ENCODE peak calls at places on chromosomes 3 and 15, in seven cellular contexts. J is SJSA1; B is gastrocnemius medialis; K is CD8-positive, alpha-beta memory T cell; M is GM23248; X is A549; C is psoas muscle. Y is an unnamed sample.

GRCh38 chr3:169218314-169218983 is 445.1 kb downstream of the MECOM start:
- DNase-seq in B (no peak), J (peak), K (no peak), X (peak), C (no peak), M (peak), Y (no peak)

GRCh38 chr3:102238362-102238761 is 196.5 kb upstream of the ZPLD1 start:
- DNase-seq in B (no peak), J (no peak), C (no peak), K (no peak), M (no peak), X (no peak), Y (no peak)

GRCh38 chr3:123552095-123552714 is 32.6 kb downstream of the HACD2 start:
- DNase-seq in C (no peak), M (peak), K (no peak), J (peak), B (no peak), X (peak), Y (no peak)

GRCh38 chr15:71807125-71807629 is 3.2 kb upstream of the NR2E3 start:
- DNase-seq in M (no peak), K (no peak), C (no peak), B (no peak), X (no peak), J (no peak), Y (no peak)

GRCh38 chr15:100713163-100713867 is 110.9 kb downstream of the ASB7 start:
- DNase-seq in K (no peak), C (no peak), B (no peak), J (peak), M (peak), X (peak), Y (no peak)

GRCh38 chr3:21487520-21487919 is 263.5 kb downstream of the ZNF385D start:
- DNase-seq in B (no peak), M (no peak), X (no peak), C (no peak), J (no peak), K (no peak), Y (no peak)

GRCh38 chr3:16085884-16086608 is 88.4 kb upstream of the GALNT15 start:
- DNase-seq in J (no peak), B (peak), X (no peak), C (peak), M (no peak), K (no peak), Y (no peak)

GRCh38 chr3:72727207-72727606 is 121.0 kb downstream of the SHQ1 start:
- DNase-seq in M (no peak), C (no peak), K (no peak), J (no peak), B (no peak), X (no peak), Y (no peak)

GRCh38 chr3:52704611-52705437 is 767 bp downstream of the GLT8D1 start:
- DNase-seq in X (peak), C (no peak), J (peak), M (peak), K (no peak), B (peak), Y (peak)

GRCh38 chr3:170180107-170180951 is 1.2 kb downstream of the PHC3 start:
- DNase-seq in K (no peak), B (no peak), M (peak), C (no peak), J (peak), X (no peak), Y (no peak)

GRCh38 chr3:187741403-187742350 is 3.6 kb downstream of the BCL6 start:
- DNase-seq in B (peak), M (peak), X (peak), K (peak), J (peak), C (peak), Y (no peak)

GRCh38 chr3:38579146-38579545 is 70.3 kb downstream of the SCN5A start:
- DNase-seq in M (peak), J (no peak), X (no peak), B (no peak), K (no peak), C (peak), Y (peak)

GRCh38 chr15:72344602-72345001 is 24.6 kb upstream of the CELF6 start:
- DNase-seq in M (no peak), X (no peak), J (no peak), K (no peak), C (no peak), B (no peak), Y (no peak)

GRCh38 chr15:97563516-97563915 is 397.0 kb upstream of the ARRDC4 start:
- DNase-seq in C (no peak), K (no peak), M (no peak), B (no peak), J (no peak), X (no peak), Y (no peak)

GRCh38 chr3:37833790-37834189 is 27.9 kb upstream of the CTDSPL start:
- DNase-seq in C (no peak), X (peak), J (no peak), M (peak), B (no peak), K (no peak), Y (no peak)

GRCh38 chr3:97662808-97663207 is 101.8 kb upstream of the ARL6 start:
- DNase-seq in C (no peak), B (no peak), K (no peak), X (no peak), J (no peak), M (no peak), Y (no peak)

GRCh38 chr3:15983232-15983631 is 185.5 kb upstream of the ANKRD28 start:
- DNase-seq in K (no peak), B (peak), X (no peak), J (no peak), M (peak), C (no peak), Y (no peak)

GRCh38 chr3:59566481-59566975 is 516.7 kb upstream of the CFAP20DC start:
- DNase-seq in B (no peak), M (no peak), C (no peak), K (no peak), J (no peak), X (no peak), Y (no peak)

GRCh38 chr15:83115831-83116565 is 8.6 kb downstream of the TM6SF1 start:
- DNase-seq in K (no peak), J (no peak), C (no peak), X (no peak), M (no peak), B (no peak), Y (no peak)

GRCh38 chr3:189962466-189962865 is 158.2 kb downstream of the P3H2 start:
- DNase-seq in M (no peak), C (no peak), K (no peak), X (no peak), B (no peak), J (no peak), Y (no peak)

GRCh38 chr15:32918481-32919026 is 200.8 kb downstream of the GREM1 start:
- DNase-seq in J (no peak), B (no peak), X (no peak), C (no peak), K (no peak), M (no peak), Y (no peak)

GRCh38 chr3:100603449-100603848 is 6.0 kb upstream of the ADGRG7 start:
- DNase-seq in B (no peak), K (no peak), J (no peak), M (peak), C (no peak), X (peak), Y (no peak)

GRCh38 chr15:31456329-31457060 is 129.9 kb downstream of the KLF13 start:
- DNase-seq in C (no peak), X (no peak), M (no peak), J (no peak), B (no peak), K (no peak), Y (peak)

GRCh38 chr15:78070049-78070698 is 7.3 kb downstream of the TBC1D2B start:
- DNase-seq in X (no peak), M (no peak), J (no peak), K (no peak), B (no peak), C (no peak), Y (no peak)

GRCh38 chr3:60574046-60574769 is 677.0 kb downstream of the FHIT start:
- DNase-seq in J (no peak), M (no peak), K (no peak), C (no peak), X (no peak), B (no peak), Y (no peak)

GRCh38 chr15:59362339-59362738 is 10.3 kb downstream of the MYO1E start:
- DNase-seq in K (no peak), M (no peak), X (no peak), C (no peak), B (no peak), J (no peak), Y (no peak)

GRCh38 chr15:31801152-31801551 is 229.2 kb upstream of the CHRNA7 start:
- DNase-seq in M (peak), B (peak), K (no peak), C (peak), X (no peak), J (no peak), Y (no peak)

GRCh38 chr3:37054370-37054769 is 61.1 kb downstream of the MLH1 start:
- DNase-seq in X (peak), J (peak), C (no peak), B (no peak), M (peak), K (no peak), Y (no peak)

GRCh38 chr3:101243285-101244211 is 76.8 kb downstream of the IMPG2 start:
- DNase-seq in B (no peak), M (peak), K (no peak), C (no peak), X (no peak), J (no peak), Y (no peak)

GRCh38 chr3:51620543-51620942 is 50.5 kb upstream of the TEX264 start:
- DNase-seq in K (no peak), X (no peak), B (no peak), M (peak), J (no peak), C (no peak), Y (no peak)

GRCh38 chr3:167740961-167741587 is 5.6 kb downstream of the SERPINI1 start:
- DNase-seq in K (no peak), X (peak), M (peak), C (no peak), J (no peak), B (no peak), Y (no peak)

GRCh38 chr15:40873625-40874561 is at the start of gene RHOV:
- DNase-seq in M (peak), C (peak), J (peak), K (peak), B (no peak), X (peak), Y (no peak)

GRCh38 chr3:193592841-193593665 is at the start of gene OPA1:
- DNase-seq in B (peak), J (peak), M (peak), X (peak), K (peak), C (peak), Y (peak)

GRCh38 chr3:197268319-197268718 is 30.1 kb downstream of the DLG1 start:
- DNase-seq in M (no peak), B (no peak), J (no peak), C (no peak), X (no peak), K (no peak), Y (no peak)

GRCh38 chr15:84855032-84855645 is 29.3 kb upstream of the SLC28A1 start:
- DNase-seq in K (no peak), B (no peak), J (no peak), M (no peak), X (peak), C (no peak), Y (no peak)

GRCh38 chr3:10228248-10228950 is 19.9 kb upstream of the TATDN2 start:
- DNase-seq in M (peak), B (no peak), K (no peak), C (no peak), X (no peak), J (no peak), Y (no peak)

GRCh38 chr3:4687167-4687566 is 194.0 kb downstream of the ITPR1 start:
- DNase-seq in K (no peak), J (no peak), C (no peak), M (no peak), B (no peak), X (no peak), Y (no peak)

GRCh38 chr3:63232764-63233396 is 45.2 kb upstream of the SYNPR start:
- DNase-seq in K (no peak), B (no peak), C (no peak), M (peak), X (no peak), J (no peak), Y (no peak)

GRCh38 chr3:197736010-197736490 is 654 bp downstream of the RUBCN start:
- DNase-seq in K (peak), M (peak), C (peak), X (no peak), J (peak), B (no peak), Y (no peak)

DNA sequence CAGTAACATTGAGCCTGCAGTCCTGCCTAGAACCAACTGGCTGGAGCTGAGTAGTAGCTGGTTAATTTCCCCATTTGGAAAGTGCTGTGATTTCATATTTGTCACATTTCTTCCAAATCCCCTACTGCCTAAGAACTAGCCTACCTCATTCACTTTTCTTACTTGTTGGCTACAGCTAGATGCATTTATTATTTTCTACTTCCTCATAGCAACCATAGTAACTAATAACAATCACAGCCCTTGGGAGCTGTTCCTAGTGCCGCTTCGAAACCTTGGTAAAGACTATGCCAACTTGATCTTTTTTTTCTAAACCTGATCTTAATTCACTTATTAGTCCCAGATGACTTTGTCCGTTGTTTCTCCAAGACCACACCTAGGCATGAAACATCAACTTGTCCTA is 240.3 kb downstream of the FGF12 start:
- DNase-seq in C (no peak), M (no peak), B (no peak), X (no peak), K (no peak), J (no peak), Y (no peak)
- H3K27ac ChIP-seq in C (no peak), M (no peak), B (no peak), X (no peak), K (no peak), J (no peak), Y (no peak)

DNA sequence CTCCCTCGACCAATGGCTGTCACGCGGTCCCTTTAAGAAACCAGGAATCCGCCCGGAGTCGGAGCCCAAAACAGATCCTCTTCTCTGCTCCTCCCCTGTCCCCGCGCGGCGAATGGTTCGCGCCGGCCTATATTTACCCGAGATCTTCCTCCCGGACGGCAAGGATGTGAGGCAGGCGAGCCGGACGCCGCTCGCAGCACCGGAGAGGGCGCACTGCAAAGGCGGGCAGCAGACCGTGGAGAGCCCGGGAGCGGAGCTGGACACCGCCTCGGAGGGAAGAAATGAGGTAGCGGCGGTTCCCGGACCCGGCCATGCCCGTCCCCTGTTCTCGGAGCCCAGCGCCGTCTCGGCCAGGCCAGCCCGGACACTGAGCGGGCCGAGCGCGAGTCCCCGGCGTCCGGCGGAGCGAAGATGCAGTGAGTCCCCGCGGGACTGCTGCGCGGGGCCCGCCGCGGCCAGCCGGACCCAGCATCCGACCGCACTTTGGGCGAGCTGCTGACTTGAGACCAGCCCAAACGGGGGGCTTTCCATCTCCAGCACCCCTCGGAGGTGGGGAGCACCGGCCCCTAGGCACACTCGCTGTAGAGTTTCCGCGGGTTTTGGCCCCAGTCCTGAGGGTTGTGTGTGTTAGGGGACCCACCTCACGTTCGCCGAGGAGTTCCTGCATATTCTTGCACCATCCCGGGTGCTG is at the start of gene FAM43A:
- DNase-seq in C (peak), B (peak), M (peak), X (peak), J (peak), K (peak), Y (peak)
- H3K27ac ChIP-seq in C (peak), B (peak), M (peak), X (peak), J (peak), K (peak), Y (peak)

DNA sequence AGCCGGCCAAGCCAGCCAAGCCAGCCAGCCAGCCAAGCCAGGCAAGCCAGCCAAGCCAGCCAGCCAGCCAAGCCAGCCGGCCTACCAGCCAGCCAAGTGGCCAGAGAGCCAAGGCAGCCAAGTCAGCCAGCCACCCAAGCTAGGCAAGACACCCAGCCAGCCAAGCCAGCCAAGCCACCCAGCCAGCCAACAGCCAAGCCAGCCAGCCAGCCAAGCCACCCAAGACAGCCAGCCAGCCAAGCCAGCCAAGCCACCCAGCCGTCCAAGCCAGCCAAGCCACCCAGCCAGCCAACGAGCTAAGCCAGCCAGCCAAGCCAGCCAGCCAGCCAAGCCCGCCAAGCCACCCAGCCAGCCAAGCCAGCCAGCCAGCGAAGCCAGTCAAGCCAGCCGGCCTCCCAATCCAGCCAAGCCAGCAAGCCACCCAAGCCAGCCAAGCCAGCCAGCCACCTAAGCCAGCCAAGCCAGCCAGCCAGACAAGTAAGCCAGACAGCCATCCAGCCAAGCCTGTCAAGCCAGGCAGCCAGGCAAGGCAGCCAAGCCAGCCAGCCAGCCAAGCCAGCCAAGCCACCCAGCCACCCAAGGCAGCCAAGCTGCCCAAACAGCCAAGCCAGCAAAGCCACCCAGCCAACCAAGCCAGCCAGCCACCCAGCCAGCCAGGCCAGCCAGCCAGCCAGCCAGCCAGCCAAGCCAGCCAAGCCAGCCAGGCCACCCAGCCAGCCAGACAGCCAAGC is 200.5 kb downstream of the GOLGA6L6 start:
- DNase-seq in J (no peak), M (no peak), K (peak), C (peak), X (peak), B (peak), Y (peak)
- H3K27ac ChIP-seq in J (no peak), M (no peak), K (no peak), C (no peak), X (no peak), B (no peak), Y (no peak)

GRCh38 chr15:89419370-89419984 is 76.9 kb downstream of the RHCG start:
- DNase-seq in C (no peak), J (no peak), K (no peak), B (no peak), M (peak), X (no peak), Y (no peak)
- H3K27ac ChIP-seq in C (no peak), J (no peak), K (no peak), B (no peak), M (no peak), X (no peak), Y (no peak)

DNA sequence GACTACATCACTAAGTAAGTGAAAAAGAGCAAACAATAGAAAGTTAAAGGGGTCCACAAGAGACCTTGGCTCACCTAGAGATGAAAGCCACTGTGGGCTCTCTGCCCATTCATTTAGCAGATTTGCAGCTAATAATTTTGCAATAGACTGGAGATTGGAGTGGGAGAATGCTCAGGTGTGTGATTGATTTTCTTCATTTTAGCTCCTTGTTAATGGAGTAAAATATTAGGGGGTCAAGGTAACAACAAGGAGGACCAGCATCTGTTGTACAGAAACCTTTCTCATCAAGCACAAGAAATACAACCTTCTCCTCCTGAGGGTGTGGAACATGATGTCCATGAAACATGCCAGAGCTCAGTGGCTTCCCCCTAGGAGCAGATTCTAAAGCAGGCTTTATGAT is 63.2 kb downstream of the TMEM266 start:
- DNase-seq in M (no peak), K (no peak), B (no peak), C (no peak), J (no peak), X (no peak), Y (no peak)
- H3K27ac ChIP-seq in M (no peak), K (no peak), B (no peak), C (no peak), J (no peak), X (no peak), Y (no peak)

GRCh38 chr15:44779761-44780160 is 43.4 kb downstream of the TRIM69 start:
- DNase-seq in X (no peak), K (no peak), C (no peak), M (no peak), B (no peak), J (no peak), Y (no peak)

GRCh38 chr15:44781128-44781810 is 44.9 kb downstream of the TRIM69 start:
- DNase-seq in K (no peak), C (no peak), B (no peak), J (no peak), M (no peak), X (no peak), Y (no peak)

GRCh38 chr15:44780608-44781007 is 44.3 kb downstream of the TRIM69 start:
- DNase-seq in X (no peak), J (peak), M (no peak), K (no peak), C (no peak), B (no peak), Y (no peak)

GRCh38 chr15:44775923-44776322 is 39.6 kb downstream of the TRIM69 start:
- DNase-seq in C (no peak), X (no peak), B (no peak), J (no peak), K (no peak), M (peak), Y (no peak)
- H3K27ac ChIP-seq in C (no peak), X (no peak), B (no peak), J (no peak), K (no peak), M (no peak), Y (no peak)